ENCODE peak calls at places on chromosomes 4 and X, in five cellular contexts. C is gastrocnemius medialis, Q is SJSA1, J is heart left ventricle, K is pancreas. T is an unnamed sample. For H3K9me3, the result is how much of the 10 kb centered on the place peaks cover.

GRCh38 chrX:45454235-45454634 is 253.6 kb upstream of the DIPK2B start:
- DNase-seq in C (no peak), Q (no peak), J (no peak), K (no peak), T (no peak)

GRCh38 chrX:20515841-20516461 is 249.2 kb upstream of the RPS6KA3 start:
- DNase-seq in C (no peak), Q (peak), J (no peak), K (no peak), T (no peak)

GRCh38 chr4:177673980-177674504 is 231.8 kb upstream of the AGA start:
- DNase-seq in C (no peak), Q (no peak), J (no peak), K (no peak), T (no peak)

GRCh38 chr4:124710253-124710849 is 2.2 kb downstream of the ANKRD50 start:
- DNase-seq in C (no peak), Q (peak), J (no peak), K (no peak), T (no peak)

GRCh38 chrX:78595901-78596502 is 63.1 kb downstream of the RTL3 start:
- DNase-seq in C (no peak), Q (peak), J (no peak), K (no peak), T (no peak)

GRCh38 chrX:19513383-19513782 is 1.9 kb downstream of the MAP3K15 start:
- DNase-seq in C (no peak), Q (no peak), J (no peak), K (no peak), T (no peak)

GRCh38 chrX:105822138-105823091 is at the start of gene NRK:
- DNase-seq in C (no peak), Q (no peak), J (peak), K (no peak), T (peak)

GRCh38 chr4:81061340-81061730 is 30.8 kb downstream of the BMP3 start:
- DNase-seq in C (no peak), Q (no peak), J (no peak), K (no peak), T (no peak)

GRCh38 chrX:33974676-33975075 is 157.4 kb downstream of the FAM47A start:
- DNase-seq in C (no peak), Q (no peak), J (no peak), K (no peak), T (no peak)

GRCh38 chr4:183161630-183162029 is 62.6 kb downstream of the WWC2 start:
- DNase-seq in C (no peak), Q (no peak), J (no peak), K (no peak), T (no peak)

GRCh38 chr4:140662082-140662869 is 93.5 kb upstream of the UCP1 start:
- DNase-seq in C (no peak), Q (no peak), J (no peak), K (no peak), T (no peak)

GRCh38 chrX:16484338-16484737 is 165.6 kb upstream of the S100G start:
- DNase-seq in C (peak), Q (peak), J (no peak), K (no peak), T (no peak)

GRCh38 chrX:73930300-73930699 is 367.3 kb downstream of the CHIC1 start:
- DNase-seq in C (no peak), Q (peak), J (no peak), K (no peak), T (no peak)

GRCh38 chr4:190121759-190122158 is 51.8 kb upstream of the DUX4 start:
- DNase-seq in C (no peak), Q (no peak), J (peak), K (no peak), T (peak)

GRCh38 chr4:107153228-107153627 is 117.1 kb upstream of the DKK2 start:
- DNase-seq in C (no peak), Q (peak), J (no peak), K (no peak), T (no peak)

GRCh38 chr4:52993771-52994170 is 131.7 kb downstream of the RASL11B start:
- DNase-seq in C (no peak), Q (no peak), J (no peak), K (no peak), T (no peak)

GRCh38 chr4:86595426-86595805 is 1.3 kb downstream of the PTPN13 start:
- DNase-seq in C (no peak), Q (no peak), J (no peak), K (no peak), T (no peak)

GRCh38 chr4:86594559-86595425 is 677 bp downstream of the PTPN13 start:
- DNase-seq in C (no peak), Q (peak), J (peak), K (peak), T (peak)

GRCh38 chr4:86596802-86597201 is 2.7 kb downstream of the PTPN13 start:
- DNase-seq in C (no peak), Q (no peak), J (no peak), K (no peak), T (no peak)

GRCh38 chr4:86592553-86593249 is 1.4 kb upstream of the PTPN13 start:
- DNase-seq in C (no peak), Q (peak), J (no peak), K (no peak), T (no peak)

GRCh38 chr4:86593726-86594558 is at the start of gene PTPN13:
- DNase-seq in C (peak), Q (peak), J (peak), K (peak), T (peak)
- H3K4me3 ChIP-seq in C (peak), Q (peak), J (peak), K (peak), T (peak)

GRCh38 chr4:138935-139334 is 14.6 kb downstream of the ZNF718 start:
- DNase-seq in C (no peak), Q (no peak), J (no peak), K (no peak), T (no peak)

DNA sequence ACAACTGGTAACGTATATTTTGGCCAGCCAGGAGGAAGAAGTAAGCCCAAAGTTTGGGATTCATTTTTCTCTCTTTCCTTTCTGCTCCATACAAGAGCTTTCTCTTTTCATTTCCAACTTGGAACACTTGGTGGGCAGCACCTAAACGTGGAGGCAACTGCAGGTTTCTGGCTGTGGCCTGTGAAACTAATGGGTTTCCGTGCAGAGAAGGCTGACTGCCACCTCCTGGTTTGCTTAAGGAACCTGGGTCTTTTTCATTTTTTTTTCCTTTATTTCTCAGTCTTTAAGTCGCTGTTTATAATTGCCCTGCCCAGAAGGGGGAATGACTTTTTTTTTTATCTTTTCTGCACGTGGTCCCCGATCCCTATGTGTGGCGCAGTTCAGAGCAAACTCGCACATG is 15.4 kb downstream of the ZNF718 start:
- DNase-seq in C (no peak), Q (no peak), J (no peak), K (no peak), T (no peak)
- H3K9me3 ChIP-seq in C (under half), Q (under half), J (under half), K (under half), T (half or more)

DNA sequence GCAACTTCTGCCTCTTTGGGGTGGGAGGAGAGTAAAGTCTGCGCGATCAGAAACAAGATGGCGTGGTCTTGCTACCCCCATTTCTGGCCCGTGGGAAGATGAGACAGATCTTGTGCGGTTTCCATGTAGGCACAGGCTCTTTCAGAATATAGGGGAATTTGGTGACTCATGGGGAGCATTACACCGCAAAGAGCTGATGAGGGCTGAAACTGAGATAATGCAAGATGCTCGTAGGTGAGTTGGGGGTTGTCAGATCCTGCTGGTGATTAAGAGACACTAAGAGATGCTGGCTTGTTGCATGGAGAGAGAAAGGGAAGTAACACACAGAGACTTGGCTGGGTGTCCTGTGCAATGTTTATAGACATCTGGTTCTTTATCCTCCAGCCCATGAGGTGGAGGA is 1.5 kb downstream of the EVC start:
- DNase-seq in C (no peak), Q (peak), J (no peak), K (no peak), T (no peak)
- H3K4me3 ChIP-seq in C (no peak), Q (no peak), J (no peak), K (peak), T (no peak)

DNA sequence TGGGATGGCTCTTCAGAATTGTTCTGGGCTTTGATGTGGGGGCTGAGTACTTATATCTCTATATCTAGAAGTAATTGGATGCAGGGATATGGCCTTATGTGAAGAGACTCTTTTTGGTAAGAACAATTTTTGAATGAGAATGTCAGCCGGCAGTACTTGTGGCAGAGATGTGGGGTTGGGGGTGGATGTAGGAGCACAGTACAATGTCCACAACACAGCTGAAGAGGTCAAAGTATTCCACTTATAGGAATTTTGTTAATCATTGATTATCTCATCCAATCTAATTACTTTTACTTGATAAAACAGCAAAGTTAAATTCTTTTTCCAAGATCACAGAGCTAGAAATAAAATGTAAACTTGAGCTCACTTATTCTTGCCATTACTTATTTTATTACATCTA is 391.4 kb downstream of the TEX13C start:
- DNase-seq in C (no peak), Q (no peak), J (no peak), K (no peak), T (no peak)
- H3K9me3 ChIP-seq in C (under half), Q (under half), J (under half), K (under half), T (under half)

DNA sequence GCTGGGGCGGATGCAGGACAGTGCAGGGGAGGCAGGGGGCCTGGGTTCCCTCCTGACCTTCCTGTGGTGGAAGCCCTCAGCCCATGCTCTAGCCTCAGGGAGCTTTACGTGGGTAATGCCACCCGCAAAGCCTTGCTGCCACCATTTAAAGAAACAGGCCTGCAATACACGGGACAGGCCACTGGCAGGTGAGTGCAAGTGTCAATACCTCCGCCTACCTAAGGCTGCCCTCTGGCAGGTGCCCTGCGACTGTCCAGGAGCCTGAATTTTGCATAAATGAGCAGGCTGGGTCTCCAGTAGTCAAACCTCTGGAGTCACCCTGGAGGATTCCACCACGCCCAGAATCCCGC is 5.9 kb downstream of the CRMP1 start:
- DNase-seq in C (no peak), Q (no peak), J (no peak), K (no peak), T (no peak)
- H3K4me3 ChIP-seq in C (no peak), Q (no peak), J (no peak), K (no peak), T (no peak)

DNA sequence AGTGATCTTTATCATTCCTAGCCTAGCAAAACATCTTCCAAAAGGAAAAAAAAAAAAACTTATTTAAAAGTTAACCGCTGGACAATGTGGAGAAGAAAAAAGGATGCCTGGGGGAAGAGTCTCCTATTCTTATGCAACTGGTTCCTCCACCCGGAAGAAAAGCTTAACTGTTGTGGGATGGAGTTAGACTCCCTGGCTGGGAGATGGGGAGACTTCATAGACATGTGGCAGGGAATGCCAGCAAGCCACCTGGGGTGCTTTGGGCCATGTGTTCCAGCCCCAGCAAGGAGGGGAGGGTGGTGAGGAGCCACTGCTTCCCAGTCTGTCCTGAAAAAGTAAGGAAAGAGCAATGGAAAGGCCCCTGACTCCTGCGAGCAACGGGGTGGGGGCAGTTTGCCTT is 119.4 kb upstream of the SPIN4 start:
- DNase-seq in C (no peak), Q (no peak), J (no peak), K (no peak), T (no peak)
- H3K9me3 ChIP-seq in C (under half), Q (under half), J (under half), K (under half), T (under half)

GRCh38 chr4:84502955-84503373 is 3.9 kb upstream of the NKX6-1 start:
- DNase-seq in C (no peak), Q (no peak), J (no peak), K (no peak), T (no peak)

GRCh38 chr4:84501197-84501492 is 2.1 kb upstream of the NKX6-1 start:
- DNase-seq in C (no peak), Q (no peak), J (no peak), K (no peak), T (no peak)

GRCh38 chr4:84501721-84502267 is 2.7 kb upstream of the NKX6-1 start:
- DNase-seq in C (no peak), Q (no peak), J (no peak), K (no peak), T (no peak)

GRCh38 chr4:84503495-84504437 is 4.7 kb upstream of the NKX6-1 start:
- DNase-seq in C (no peak), Q (peak), J (no peak), K (peak), T (no peak)

DNA sequence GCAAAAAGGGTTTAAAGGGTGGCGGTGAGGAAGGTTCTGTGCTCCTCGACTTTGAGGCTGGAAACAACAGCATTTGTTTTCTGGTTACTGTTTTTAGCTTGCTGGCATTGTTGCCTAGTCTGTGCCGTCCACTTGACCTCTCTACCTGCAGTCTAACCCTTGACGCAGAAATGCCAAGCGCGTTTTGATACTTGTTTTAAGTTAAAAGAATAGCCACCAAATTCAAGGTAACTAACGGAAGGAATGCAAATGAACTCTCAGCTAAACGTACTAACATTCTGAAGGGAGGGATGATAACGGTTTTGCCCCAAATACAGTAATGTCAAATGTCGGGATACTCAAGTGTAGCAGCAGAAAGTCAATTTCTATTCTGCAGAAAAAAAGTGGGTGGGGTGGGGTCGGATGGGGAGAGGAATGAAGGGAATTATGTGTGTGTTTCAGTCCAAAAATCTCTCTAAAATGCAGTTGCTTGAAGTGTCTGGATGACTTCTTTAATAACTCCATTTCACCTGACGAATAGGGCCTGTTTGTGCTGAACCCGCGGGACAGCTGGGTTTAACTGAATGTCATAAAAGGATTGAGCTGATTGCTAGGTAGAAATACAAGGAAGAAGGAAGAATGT is 3.4 kb upstream of the NKX6-1 start:
- DNase-seq in C (no peak), Q (no peak), J (no peak), K (no peak), T (no peak)
- H3K4me3 ChIP-seq in C (no peak), Q (no peak), J (no peak), K (no peak), T (no peak)

T was measured in psoas muscle.